ENCODE peak calls at places on chromosomes 6 and 20, in ten cellular contexts. T, J, K, Z, C, Q, W, U, H and N are unnamed samples.

GRCh38 chr6:156685823-156686428 is 91.3 kb upstream of the ARID1B start:
- DNase-seq in T (no peak), J (no peak), K (no peak), Z (no peak), C (no peak), Q (no peak), W (no peak), U (no peak), H (no peak), N (no peak)

GRCh38 chr20:13868331-13868730 is 83.5 kb downstream of the NDUFAF5 start:
- DNase-seq in T (no peak), J (no peak), K (peak; percentile 65), Z (no peak), C (no peak), Q (peak; percentile 31), W (no peak), U (no peak), H (no peak), N (no peak)

GRCh38 chr20:31894980-31895675 is 24.7 kb downstream of the TTLL9 start:
- DNase-seq in T (no peak), J (no peak), K (peak; percentile 82), Z (peak; percentile 88), C (no peak), Q (no peak), W (peak; percentile 84), U (no peak), H (peak; percentile 28), N (peak; percentile 88)

GRCh38 chr6:125688138-125688537 is 61.3 kb upstream of the HEY2 start:
- DNase-seq in T (no peak), J (no peak), K (no peak), Z (no peak), C (no peak), Q (no peak), W (no peak), U (no peak), H (no peak), N (no peak)

GRCh38 chr6:99024089-99024488 is 76.3 kb upstream of the FBXL4 start:
- DNase-seq in T (no peak), J (no peak), K (no peak), Z (no peak), C (no peak), Q (no peak), W (no peak), U (no peak), H (no peak), N (no peak)

GRCh38 chr6:3159805-3160781 is 2.7 kb upstream of the TUBB2A start:
- DNase-seq in T (no peak), J (peak; percentile 74), K (no peak), Z (peak; percentile 25), C (no peak), Q (peak; percentile 58), W (no peak), U (peak; percentile 61), H (no peak), N (peak; percentile 60)

GRCh38 chr20:34220581-34220980 is 20.6 kb upstream of the ASIP start:
- DNase-seq in T (peak; percentile 72), J (no peak), K (no peak), Z (no peak), C (no peak), Q (no peak), W (no peak), U (no peak), H (no peak), N (no peak)

GRCh38 chr20:366042-366718 is 14.4 kb upstream of the TRIB3 start:
- DNase-seq in T (no peak), J (no peak), K (no peak), Z (no peak), C (no peak), Q (no peak), W (no peak), U (no peak), H (no peak), N (no peak)

GRCh38 chr20:11891827-11892521 is 25.7 kb upstream of the BTBD3 start:
- DNase-seq in T (peak; percentile 69), J (no peak), K (peak; percentile 56), Z (peak; percentile 6), C (no peak), Q (peak; percentile 74), W (peak; percentile 47), U (peak; percentile 33), H (no peak), N (peak; percentile 6)

GRCh38 chr20:36573798-36574277 is 441 bp downstream of the TGIF2 start:
- DNase-seq in T (no peak), J (peak; percentile 32), K (peak; percentile 65), Z (peak; percentile 81), C (no peak), Q (no peak), W (peak; percentile 64), U (peak; percentile 50), H (peak; percentile 55), N (peak; percentile 59)

GRCh38 chr6:79510707-79511106 is 26.5 kb downstream of the LCA5 start:
- DNase-seq in T (no peak), J (no peak), K (no peak), Z (no peak), C (no peak), Q (no peak), W (no peak), U (no peak), H (no peak), N (no peak)

GRCh38 chr6:53815381-53816119 is 20.7 kb downstream of the LRRC1 start:
- DNase-seq in T (no peak), J (no peak), K (no peak), Z (no peak), C (no peak), Q (no peak), W (no peak), U (no peak), H (no peak), N (no peak)

GRCh38 chr20:4155953-4156352 is 140.6 kb upstream of the RNF24 start:
- DNase-seq in T (no peak), J (no peak), K (no peak), Z (no peak), C (no peak), Q (no peak), W (no peak), U (no peak), H (no peak), N (no peak)

GRCh38 chr6:161169060-161169459 is 104.8 kb downstream of the AGPAT4 start:
- DNase-seq in T (no peak), J (no peak), K (no peak), Z (no peak), C (no peak), Q (no peak), W (no peak), U (no peak), H (no peak), N (no peak)

GRCh38 chr6:78489874-78490273 is 377.5 kb upstream of the IRAK1BP1 start:
- DNase-seq in T (no peak), J (no peak), K (no peak), Z (no peak), C (no peak), Q (no peak), W (no peak), U (no peak), H (no peak), N (no peak)

GRCh38 chr6:14555804-14556203 is 438.2 kb downstream of the CD83 start:
- DNase-seq in T (no peak), J (no peak), K (no peak), Z (no peak), C (no peak), Q (no peak), W (no peak), U (no peak), H (no peak), N (no peak)

GRCh38 chr6:18613511-18613910 is 226.4 kb downstream of the RNF144B start:
- DNase-seq in T (no peak), J (no peak), K (no peak), Z (no peak), C (no peak), Q (no peak), W (no peak), U (no peak), H (no peak), N (no peak)

GRCh38 chr6:29845405-29846006 is 17.9 kb downstream of the HLA-G start:
- DNase-seq in T (no peak), J (no peak), K (no peak), Z (no peak), C (no peak), Q (peak; percentile 12), W (no peak), U (peak; percentile 30), H (no peak), N (peak; percentile 46)

GRCh38 chr6:34093854-34094430 is 51.9 kb downstream of the GRM4 start:
- DNase-seq in T (no peak), J (no peak), K (no peak), Z (no peak), C (no peak), Q (no peak), W (no peak), U (no peak), H (no peak), N (no peak)

GRCh38 chr20:61117725-61118124 is 134.3 kb upstream of the CDH4 start:
- DNase-seq in T (no peak), J (no peak), K (no peak), Z (no peak), C (no peak), Q (peak; percentile 30), W (no peak), U (no peak), H (no peak), N (no peak)

GRCh38 chr6:111914617-111915016 is 41.4 kb upstream of the FYN start:
- DNase-seq in T (no peak), J (no peak), K (no peak), Z (no peak), C (no peak), Q (no peak), W (no peak), U (no peak), H (no peak), N (no peak)

GRCh38 chr6:80477591-80478370 is 371.3 kb downstream of the BCKDHB start:
- DNase-seq in T (no peak), J (no peak), K (no peak), Z (no peak), C (no peak), Q (no peak), W (no peak), U (no peak), H (no peak), N (no peak)

GRCh38 chr6:149948011-149948410 is 6.2 kb downstream of the ULBP2 start:
- DNase-seq in T (no peak), J (no peak), K (no peak), Z (no peak), C (no peak), Q (no peak), W (no peak), U (no peak), H (no peak), N (no peak)

GRCh38 chr20:19890358-19891117 is 126.6 kb upstream of the NAA20 start:
- DNase-seq in T (no peak), J (no peak), K (no peak), Z (no peak), C (no peak), Q (no peak), W (no peak), U (no peak), H (no peak), N (no peak)